ENCODE peak calls at places on chromosome 12, in six cellular contexts. T is activated T-helper 1 cell treated with Interleukin-2 at 50 U/mL for 16 hours, J is AG20443, U is H54, Q is T-helper 1 cell, H is NCI-H1105. C is an unnamed sample.

GRCh38 chr12:113152835-113153814 is 3.6 kb downstream of the CFAP73 start:
- DNase-seq in J (peak), U (no peak), T (peak), H (peak), Q (no peak), C (peak)

GRCh38 chr12:124454735-124455134 is 112.7 kb downstream of the NCOR2 start:
- DNase-seq in J (peak), H (no peak), T (no peak), U (no peak), Q (no peak), C (peak)

GRCh38 chr12:4562034-4562657 is at the start of gene DYRK4:
- DNase-seq in H (peak), T (no peak), J (peak), Q (no peak), U (no peak), C (peak)

GRCh38 chr12:51620448-51620847 is 29.4 kb downstream of the SCN8A start:
- DNase-seq in T (no peak), U (no peak), Q (no peak), J (peak), H (no peak), C (peak)

GRCh38 chr12:124543052-124543590 is 24.3 kb downstream of the NCOR2 start:
- DNase-seq in J (peak), T (no peak), Q (no peak), U (no peak), H (peak), C (peak)

GRCh38 chr12:54981796-54982195 is 2.8 kb downstream of the TESPA1 start:
- DNase-seq in H (no peak), J (no peak), Q (no peak), T (no peak), U (no peak), C (no peak)

GRCh38 chr12:12927211-12928079 is 24.5 kb downstream of the GPRC5D start:
- DNase-seq in H (peak), Q (peak), U (no peak), T (peak), J (no peak), C (no peak)

GRCh38 chr12:79690606-79691298 is at the start of gene PAWR:
- DNase-seq in U (peak), T (no peak), J (peak), H (peak), Q (no peak), C (peak)

GRCh38 chr12:113241191-113242017 is 20.1 kb downstream of the TPCN1 start:
- DNase-seq in Q (no peak), U (peak), J (peak), H (peak), T (no peak), C (peak)

GRCh38 chr12:124849382-124849781 is 14.3 kb downstream of the SCARB1 start:
- DNase-seq in H (no peak), T (no peak), Q (no peak), J (no peak), U (no peak), C (no peak)

GRCh38 chr12:93616584-93617101 is 44.2 kb downstream of the SOCS2 start:
- DNase-seq in H (no peak), Q (no peak), T (no peak), U (peak), J (no peak), C (peak)

C was measured in EH.